ENCODE peak calls at places on chromosomes 11 and 22, in seven cellular contexts. X, P, A, V, O, S and T are unnamed samples.

GRCh38 chr22:19526702-19527111 is 2.5 kb upstream of the CLDN5 start:
- DNase-seq in P (no peak), S (no peak), A (no peak), X (no peak), O (no peak), V (no peak), T (no peak)

GRCh38 chr22:46604306-46604690 is 15.9 kb upstream of the GRAMD4 start:
- DNase-seq in X (peak; percentile 67), P (no peak), S (no peak), V (no peak), O (peak; percentile 82), A (no peak), T (no peak)

GRCh38 chr22:43148581-43148980 is 2.8 kb upstream of the TSPO start:
- DNase-seq in A (no peak), X (no peak), S (no peak), P (no peak), V (no peak), O (no peak), T (no peak)

GRCh38 chr11:117037279-117037951 is 60.8 kb downstream of the SIK3 start:
- DNase-seq in A (no peak), S (peak; percentile 10), V (no peak), O (no peak), X (peak; percentile 69), P (no peak), T (no peak)

GRCh38 chr11:47326198-47326597 is 26.3 kb downstream of the MYBPC3 start:
- DNase-seq in P (no peak), O (no peak), X (no peak), A (no peak), S (no peak), V (no peak), T (no peak)

GRCh38 chr11:6817668-6818067 is 18.2 kb upstream of the OR6A2 start:
- DNase-seq in O (no peak), S (no peak), P (no peak), V (no peak), A (no peak), X (peak; percentile 4), T (peak; percentile 10)

GRCh38 chr22:23796461-23796860 is 9.7 kb downstream of the SMARCB1 start:
- DNase-seq in P (no peak), S (peak; percentile 39), O (no peak), A (no peak), X (no peak), V (no peak), T (no peak)

GRCh38 chr11:118621071-118621815 is 13.8 kb downstream of the PHLDB1 start:
- DNase-seq in V (peak; percentile 91), A (peak; percentile 91), S (peak; percentile 92), P (peak; percentile 94), X (peak; percentile 95), O (peak; percentile 54), T (peak; percentile 81)

GRCh38 chr11:2523821-2524391 is 79.1 kb downstream of the KCNQ1 start:
- DNase-seq in S (no peak), X (no peak), A (peak; percentile 2), V (peak; percentile 39), O (peak; percentile 10), P (no peak), T (no peak)

GRCh38 chr22:44587004-44587793 is 89.2 kb upstream of the RTL6 start:
- DNase-seq in X (no peak), V (peak; percentile 28), S (peak; percentile 27), O (no peak), A (no peak), P (no peak), T (peak; percentile 33)

GRCh38 chr11:105152556-105152955 is 13.0 kb upstream of the CARD18 start:
- DNase-seq in S (no peak), A (no peak), P (no peak), V (no peak), O (no peak), X (no peak), T (no peak)